ENCODE peak calls at places on chromosomes 4 and X, in five cellular contexts. One of them, this sample, is unnamed.

GRCh38 chr4:109848501-109848900 is 594 bp downstream of the LRIT3 start:
- DNase-seq in stimulated activated CD4-positive, alpha-beta T cell treated with anti-CD3 and anti-CD28 coated beads, Interleukin-12 subunit alpha, Interleukin-12 subunit beta, amount 100 ng/mL, for 4 hours: no peak
- DNase-seq in AG10803: no peak
- DNase-seq in substantia nigra: no peak
- DNase-seq in stimulated activated naive B cell treated with anti-CD40 and anti-IgM and Interleukin-4, amounts not matched to agents 10 μg/mL and 1 μg/mL and 100 μg/mL, for 72 hours: no peak
- DNase-seq in this sample: no peak

GRCh38 chrX:120739300-120739699 is 109.4 kb upstream of the C1GALT1C1 start:
- DNase-seq in stimulated activated CD4-positive, alpha-beta T cell treated with anti-CD3 and anti-CD28 coated beads, Interleukin-12 subunit alpha, Interleukin-12 subunit beta, amount 100 ng/mL, for 4 hours: no peak
- DNase-seq in substantia nigra: no peak
- DNase-seq in AG10803: no peak
- DNase-seq in stimulated activated naive B cell treated with anti-CD40 and anti-IgM and Interleukin-4, amounts not matched to agents 10 μg/mL and 1 μg/mL and 100 μg/mL, for 72 hours: no peak
- DNase-seq in this sample: no peak

GRCh38 chrX:13487731-13488505 is 81.5 kb upstream of the EGFL6 start:
- DNase-seq in substantia nigra: peak; percentile 0
- DNase-seq in AG10803: peak; percentile 93
- DNase-seq in stimulated activated CD4-positive, alpha-beta T cell treated with anti-CD3 and anti-CD28 coated beads, Interleukin-12 subunit alpha, Interleukin-12 subunit beta, amount 100 ng/mL, for 4 hours: no peak
- DNase-seq in stimulated activated naive B cell treated with anti-CD40 and anti-IgM and Interleukin-4, amounts not matched to agents 10 μg/mL and 1 μg/mL and 100 μg/mL, for 72 hours: peak; percentile 48
- DNase-seq in this sample: peak; percentile 51

GRCh38 chr4:148643851-148644250 is 201.6 kb upstream of the NR3C2 start:
- DNase-seq in substantia nigra: no peak
- DNase-seq in stimulated activated CD4-positive, alpha-beta T cell treated with anti-CD3 and anti-CD28 coated beads, Interleukin-12 subunit alpha, Interleukin-12 subunit beta, amount 100 ng/mL, for 4 hours: no peak
- DNase-seq in AG10803: no peak
- DNase-seq in stimulated activated naive B cell treated with anti-CD40 and anti-IgM and Interleukin-4, amounts not matched to agents 10 μg/mL and 1 μg/mL and 100 μg/mL, for 72 hours: no peak
- DNase-seq in this sample: no peak

GRCh38 chr4:76605099-76605563 is 170.1 kb downstream of the SHROOM3 start:
- DNase-seq in substantia nigra: no peak
- DNase-seq in AG10803: peak; percentile 92
- DNase-seq in stimulated activated CD4-positive, alpha-beta T cell treated with anti-CD3 and anti-CD28 coated beads, Interleukin-12 subunit alpha, Interleukin-12 subunit beta, amount 100 ng/mL, for 4 hours: no peak
- DNase-seq in stimulated activated naive B cell treated with anti-CD40 and anti-IgM and Interleukin-4, amounts not matched to agents 10 μg/mL and 1 μg/mL and 100 μg/mL, for 72 hours: no peak
- DNase-seq in this sample: no peak

GRCh38 chr4:86935499-86935832 is 655 bp downstream of the AFF1 start:
- DNase-seq in stimulated activated naive B cell treated with anti-CD40 and anti-IgM and Interleukin-4, amounts not matched to agents 10 μg/mL and 1 μg/mL and 100 μg/mL, for 72 hours: no peak
- DNase-seq in AG10803: no peak
- DNase-seq in substantia nigra: peak; percentile 31
- DNase-seq in stimulated activated CD4-positive, alpha-beta T cell treated with anti-CD3 and anti-CD28 coated beads, Interleukin-12 subunit alpha, Interleukin-12 subunit beta, amount 100 ng/mL, for 4 hours: peak; percentile 28
- DNase-seq in this sample: peak; percentile 14

GRCh38 chr4:154779362-154779947 is 1.6 kb upstream of the RBM46 start:
- DNase-seq in AG10803: peak; percentile 48
- DNase-seq in stimulated activated naive B cell treated with anti-CD40 and anti-IgM and Interleukin-4, amounts not matched to agents 10 μg/mL and 1 μg/mL and 100 μg/mL, for 72 hours: no peak
- DNase-seq in substantia nigra: no peak
- DNase-seq in stimulated activated CD4-positive, alpha-beta T cell treated with anti-CD3 and anti-CD28 coated beads, Interleukin-12 subunit alpha, Interleukin-12 subunit beta, amount 100 ng/mL, for 4 hours: no peak
- DNase-seq in this sample: no peak

GRCh38 chr4:25892796-25893195 is 21.2 kb upstream of the SMIM20 start:
- DNase-seq in stimulated activated naive B cell treated with anti-CD40 and anti-IgM and Interleukin-4, amounts not matched to agents 10 μg/mL and 1 μg/mL and 100 μg/mL, for 72 hours: no peak
- DNase-seq in stimulated activated CD4-positive, alpha-beta T cell treated with anti-CD3 and anti-CD28 coated beads, Interleukin-12 subunit alpha, Interleukin-12 subunit beta, amount 100 ng/mL, for 4 hours: no peak
- DNase-seq in AG10803: no peak
- DNase-seq in substantia nigra: no peak
- DNase-seq in this sample: no peak

GRCh38 chrX:45515262-45516215 is 314.9 kb upstream of the DIPK2B start:
- DNase-seq in stimulated activated naive B cell treated with anti-CD40 and anti-IgM and Interleukin-4, amounts not matched to agents 10 μg/mL and 1 μg/mL and 100 μg/mL, for 72 hours: no peak
- DNase-seq in stimulated activated CD4-positive, alpha-beta T cell treated with anti-CD3 and anti-CD28 coated beads, Interleukin-12 subunit alpha, Interleukin-12 subunit beta, amount 100 ng/mL, for 4 hours: peak; percentile 3
- DNase-seq in AG10803: peak; percentile 96
- DNase-seq in substantia nigra: no peak
- DNase-seq in this sample: peak; percentile 2

GRCh38 chrX:72097081-72097480 is 34.6 kb downstream of the RTL5 start:
- DNase-seq in stimulated activated naive B cell treated with anti-CD40 and anti-IgM and Interleukin-4, amounts not matched to agents 10 μg/mL and 1 μg/mL and 100 μg/mL, for 72 hours: no peak
- DNase-seq in AG10803: no peak
- DNase-seq in stimulated activated CD4-positive, alpha-beta T cell treated with anti-CD3 and anti-CD28 coated beads, Interleukin-12 subunit alpha, Interleukin-12 subunit beta, amount 100 ng/mL, for 4 hours: no peak
- DNase-seq in substantia nigra: no peak
- DNase-seq in this sample: no peak

GRCh38 chr4:7902826-7903225 is 36.8 kb downstream of the AFAP1 start:
- DNase-seq in stimulated activated CD4-positive, alpha-beta T cell treated with anti-CD3 and anti-CD28 coated beads, Interleukin-12 subunit alpha, Interleukin-12 subunit beta, amount 100 ng/mL, for 4 hours: no peak
- DNase-seq in stimulated activated naive B cell treated with anti-CD40 and anti-IgM and Interleukin-4, amounts not matched to agents 10 μg/mL and 1 μg/mL and 100 μg/mL, for 72 hours: no peak
- DNase-seq in substantia nigra: no peak
- DNase-seq in AG10803: no peak
- DNase-seq in this sample: no peak

GRCh38 chr4:89836031-89836777 is 757 bp downstream of the SNCA start:
- DNase-seq in substantia nigra: peak; percentile 26
- DNase-seq in AG10803: no peak
- DNase-seq in stimulated activated CD4-positive, alpha-beta T cell treated with anti-CD3 and anti-CD28 coated beads, Interleukin-12 subunit alpha, Interleukin-12 subunit beta, amount 100 ng/mL, for 4 hours: no peak
- DNase-seq in stimulated activated naive B cell treated with anti-CD40 and anti-IgM and Interleukin-4, amounts not matched to agents 10 μg/mL and 1 μg/mL and 100 μg/mL, for 72 hours: no peak
- DNase-seq in this sample: no peak

This sample was measured in germinal center.